ENCODE peak calls at places on chromosomes 1 and 21, in nine cellular contexts. One of them, this sample, is unnamed.

GRCh38 chr1:101444873-101445618 is 208.2 kb downstream of the S1PR1 start:
- DNase-seq in Kasumi-1: no peak
- DNase-seq in amygdala: no peak
- DNase-seq in endothelial cell: no peak
- DNase-seq in stimulated activated CD8-positive, alpha-beta memory T cell treated with anti-CD3 and anti-CD28 coated beads, Interleukin-4, amount 100 ng/mL, for 1 hour: no peak
- DNase-seq in EH: no peak
- DNase-seq in T-helper 17 cell: no peak
- DNase-seq in CD8-positive, alpha-beta memory T cell: no peak
- DNase-seq in effector memory CD8-positive, alpha-beta T cell: no peak
- DNase-seq in this sample: no peak

GRCh38 chr21:30638686-30639085 is 3.7 kb downstream of the KRTAP20-2 start:
- DNase-seq in Kasumi-1: no peak
- DNase-seq in amygdala: no peak
- DNase-seq in endothelial cell: no peak
- DNase-seq in stimulated activated CD8-positive, alpha-beta memory T cell treated with anti-CD3 and anti-CD28 coated beads, Interleukin-4, amount 100 ng/mL, for 1 hour: no peak
- DNase-seq in EH: no peak
- DNase-seq in T-helper 17 cell: no peak
- DNase-seq in CD8-positive, alpha-beta memory T cell: no peak
- DNase-seq in effector memory CD8-positive, alpha-beta T cell: no peak
- DNase-seq in this sample: no peak

GRCh38 chr1:210707300-210707699 is 378.6 kb downstream of the HHAT start:
- DNase-seq in Kasumi-1: no peak
- DNase-seq in amygdala: no peak
- DNase-seq in endothelial cell: no peak
- DNase-seq in stimulated activated CD8-positive, alpha-beta memory T cell treated with anti-CD3 and anti-CD28 coated beads, Interleukin-4, amount 100 ng/mL, for 1 hour: no peak
- DNase-seq in EH: peak
- DNase-seq in T-helper 17 cell: no peak
- DNase-seq in CD8-positive, alpha-beta memory T cell: no peak
- DNase-seq in effector memory CD8-positive, alpha-beta T cell: no peak
- DNase-seq in this sample: no peak

GRCh38 chr1:41294213-41294612 is 52.1 kb upstream of the SCMH1 start:
- DNase-seq in Kasumi-1: no peak
- DNase-seq in amygdala: no peak
- DNase-seq in endothelial cell: no peak
- DNase-seq in stimulated activated CD8-positive, alpha-beta memory T cell treated with anti-CD3 and anti-CD28 coated beads, Interleukin-4, amount 100 ng/mL, for 1 hour: no peak
- DNase-seq in EH: no peak
- DNase-seq in T-helper 17 cell: no peak
- DNase-seq in CD8-positive, alpha-beta memory T cell: no peak
- DNase-seq in effector memory CD8-positive, alpha-beta T cell: no peak
- DNase-seq in this sample: no peak

GRCh38 chr1:205076245-205076761 is 8.0 kb downstream of the TMEM81 start:
- DNase-seq in Kasumi-1: no peak
- DNase-seq in amygdala: no peak
- DNase-seq in endothelial cell: no peak
- DNase-seq in stimulated activated CD8-positive, alpha-beta memory T cell treated with anti-CD3 and anti-CD28 coated beads, Interleukin-4, amount 100 ng/mL, for 1 hour: no peak
- DNase-seq in EH: no peak
- DNase-seq in T-helper 17 cell: no peak
- DNase-seq in CD8-positive, alpha-beta memory T cell: no peak
- DNase-seq in effector memory CD8-positive, alpha-beta T cell: no peak
- DNase-seq in this sample: no peak

GRCh38 chr21:29939859-29940245 is at the start of gene GRIK1:
- DNase-seq in Kasumi-1: no peak
- DNase-seq in amygdala: peak
- DNase-seq in endothelial cell: no peak
- DNase-seq in stimulated activated CD8-positive, alpha-beta memory T cell treated with anti-CD3 and anti-CD28 coated beads, Interleukin-4, amount 100 ng/mL, for 1 hour: no peak
- DNase-seq in EH: no peak
- DNase-seq in T-helper 17 cell: no peak
- DNase-seq in CD8-positive, alpha-beta memory T cell: no peak
- DNase-seq in effector memory CD8-positive, alpha-beta T cell: no peak
- DNase-seq in this sample: no peak

GRCh38 chr1:244102471-244102870 is 51.4 kb downstream of the ZBTB18 start:
- DNase-seq in Kasumi-1: no peak
- DNase-seq in amygdala: no peak
- DNase-seq in endothelial cell: no peak
- DNase-seq in stimulated activated CD8-positive, alpha-beta memory T cell treated with anti-CD3 and anti-CD28 coated beads, Interleukin-4, amount 100 ng/mL, for 1 hour: no peak
- DNase-seq in EH: no peak
- DNase-seq in T-helper 17 cell: no peak
- DNase-seq in CD8-positive, alpha-beta memory T cell: no peak
- DNase-seq in effector memory CD8-positive, alpha-beta T cell: no peak
- DNase-seq in this sample: no peak

GRCh38 chr1:202656057-202656456 is 54.2 kb downstream of the SYT2 start:
- DNase-seq in Kasumi-1: no peak
- DNase-seq in amygdala: no peak
- DNase-seq in endothelial cell: peak
- DNase-seq in stimulated activated CD8-positive, alpha-beta memory T cell treated with anti-CD3 and anti-CD28 coated beads, Interleukin-4, amount 100 ng/mL, for 1 hour: no peak
- DNase-seq in EH: peak
- DNase-seq in T-helper 17 cell: no peak
- DNase-seq in CD8-positive, alpha-beta memory T cell: no peak
- DNase-seq in effector memory CD8-positive, alpha-beta T cell: no peak
- DNase-seq in this sample: no peak

GRCh38 chr1:14064649-14065442 is 364.9 kb downstream of the PRDM2 start:
- DNase-seq in Kasumi-1: no peak
- DNase-seq in amygdala: no peak
- DNase-seq in endothelial cell: no peak
- DNase-seq in stimulated activated CD8-positive, alpha-beta memory T cell treated with anti-CD3 and anti-CD28 coated beads, Interleukin-4, amount 100 ng/mL, for 1 hour: no peak
- DNase-seq in EH: no peak
- DNase-seq in T-helper 17 cell: no peak
- DNase-seq in CD8-positive, alpha-beta memory T cell: no peak
- DNase-seq in effector memory CD8-positive, alpha-beta T cell: no peak
- DNase-seq in this sample: no peak

GRCh38 chr1:24641646-24642151 is 1.4 kb upstream of the SRRM1 start:
- DNase-seq in Kasumi-1: peak
- DNase-seq in amygdala: no peak
- DNase-seq in endothelial cell: peak
- DNase-seq in stimulated activated CD8-positive, alpha-beta memory T cell treated with anti-CD3 and anti-CD28 coated beads, Interleukin-4, amount 100 ng/mL, for 1 hour: no peak
- DNase-seq in EH: peak
- DNase-seq in T-helper 17 cell: no peak
- DNase-seq in CD8-positive, alpha-beta memory T cell: peak
- DNase-seq in effector memory CD8-positive, alpha-beta T cell: peak
- DNase-seq in this sample: peak

GRCh38 chr1:16175610-16176553 is 20.0 kb upstream of the EPHA2 start:
- DNase-seq in Kasumi-1: no peak
- DNase-seq in amygdala: peak
- DNase-seq in endothelial cell: no peak
- DNase-seq in stimulated activated CD8-positive, alpha-beta memory T cell treated with anti-CD3 and anti-CD28 coated beads, Interleukin-4, amount 100 ng/mL, for 1 hour: no peak
- DNase-seq in EH: peak
- DNase-seq in T-helper 17 cell: no peak
- DNase-seq in CD8-positive, alpha-beta memory T cell: no peak
- DNase-seq in effector memory CD8-positive, alpha-beta T cell: no peak
- DNase-seq in this sample: no peak

GRCh38 chr21:46307625-46308024 is 16.0 kb downstream of the C21orf58 start:
- DNase-seq in Kasumi-1: no peak
- DNase-seq in amygdala: no peak
- DNase-seq in endothelial cell: no peak
- DNase-seq in stimulated activated CD8-positive, alpha-beta memory T cell treated with anti-CD3 and anti-CD28 coated beads, Interleukin-4, amount 100 ng/mL, for 1 hour: no peak
- DNase-seq in EH: peak
- DNase-seq in T-helper 17 cell: no peak
- DNase-seq in CD8-positive, alpha-beta memory T cell: no peak
- DNase-seq in effector memory CD8-positive, alpha-beta T cell: no peak
- DNase-seq in this sample: no peak

GRCh38 chr1:33641099-33641830 is 168.8 kb downstream of the ZSCAN20 start:
- DNase-seq in Kasumi-1: peak
- DNase-seq in amygdala: no peak
- DNase-seq in endothelial cell: peak
- DNase-seq in stimulated activated CD8-positive, alpha-beta memory T cell treated with anti-CD3 and anti-CD28 coated beads, Interleukin-4, amount 100 ng/mL, for 1 hour: no peak
- DNase-seq in EH: peak
- DNase-seq in T-helper 17 cell: no peak
- DNase-seq in CD8-positive, alpha-beta memory T cell: no peak
- DNase-seq in effector memory CD8-positive, alpha-beta T cell: no peak
- DNase-seq in this sample: no peak

GRCh38 chr1:213070399-213070798 is 19.4 kb downstream of the RPS6KC1 start:
- DNase-seq in Kasumi-1: peak
- DNase-seq in amygdala: no peak
- DNase-seq in endothelial cell: no peak
- DNase-seq in stimulated activated CD8-positive, alpha-beta memory T cell treated with anti-CD3 and anti-CD28 coated beads, Interleukin-4, amount 100 ng/mL, for 1 hour: no peak
- DNase-seq in EH: peak
- DNase-seq in T-helper 17 cell: no peak
- DNase-seq in CD8-positive, alpha-beta memory T cell: no peak
- DNase-seq in effector memory CD8-positive, alpha-beta T cell: no peak
- DNase-seq in this sample: peak

GRCh38 chr1:162168261-162168660 is 98.8 kb downstream of the NOS1AP start:
- DNase-seq in Kasumi-1: no peak
- DNase-seq in amygdala: no peak
- DNase-seq in endothelial cell: no peak
- DNase-seq in stimulated activated CD8-positive, alpha-beta memory T cell treated with anti-CD3 and anti-CD28 coated beads, Interleukin-4, amount 100 ng/mL, for 1 hour: no peak
- DNase-seq in EH: no peak
- DNase-seq in T-helper 17 cell: no peak
- DNase-seq in CD8-positive, alpha-beta memory T cell: no peak
- DNase-seq in effector memory CD8-positive, alpha-beta T cell: no peak
- DNase-seq in this sample: no peak

GRCh38 chr1:4218619-4219018 is 318.5 kb upstream of the C1orf174 start:
- DNase-seq in Kasumi-1: no peak
- DNase-seq in amygdala: no peak
- DNase-seq in endothelial cell: no peak
- DNase-seq in stimulated activated CD8-positive, alpha-beta memory T cell treated with anti-CD3 and anti-CD28 coated beads, Interleukin-4, amount 100 ng/mL, for 1 hour: no peak
- DNase-seq in EH: no peak
- DNase-seq in T-helper 17 cell: no peak
- DNase-seq in CD8-positive, alpha-beta memory T cell: no peak
- DNase-seq in effector memory CD8-positive, alpha-beta T cell: no peak
- DNase-seq in this sample: no peak

GRCh38 chr21:15848632-15849031 is 118.8 kb downstream of the USP25 start:
- DNase-seq in Kasumi-1: no peak
- DNase-seq in amygdala: no peak
- DNase-seq in endothelial cell: no peak
- DNase-seq in stimulated activated CD8-positive, alpha-beta memory T cell treated with anti-CD3 and anti-CD28 coated beads, Interleukin-4, amount 100 ng/mL, for 1 hour: no peak
- DNase-seq in EH: peak
- DNase-seq in T-helper 17 cell: no peak
- DNase-seq in CD8-positive, alpha-beta memory T cell: no peak
- DNase-seq in effector memory CD8-positive, alpha-beta T cell: no peak
- DNase-seq in this sample: no peak

GRCh38 chr1:47866631-47867446 is 130.3 kb downstream of the TRABD2B start:
- DNase-seq in Kasumi-1: no peak
- DNase-seq in amygdala: no peak
- DNase-seq in endothelial cell: no peak
- DNase-seq in stimulated activated CD8-positive, alpha-beta memory T cell treated with anti-CD3 and anti-CD28 coated beads, Interleukin-4, amount 100 ng/mL, for 1 hour: no peak
- DNase-seq in EH: no peak
- DNase-seq in T-helper 17 cell: no peak
- DNase-seq in CD8-positive, alpha-beta memory T cell: no peak
- DNase-seq in effector memory CD8-positive, alpha-beta T cell: no peak
- DNase-seq in this sample: no peak

GRCh38 chr21:45552696-45553391 is 10.6 kb upstream of the SLC19A1 start:
- DNase-seq in Kasumi-1: no peak
- DNase-seq in amygdala: no peak
- DNase-seq in endothelial cell: no peak
- DNase-seq in stimulated activated CD8-positive, alpha-beta memory T cell treated with anti-CD3 and anti-CD28 coated beads, Interleukin-4, amount 100 ng/mL, for 1 hour: no peak
- DNase-seq in EH: no peak
- DNase-seq in T-helper 17 cell: no peak
- DNase-seq in CD8-positive, alpha-beta memory T cell: no peak
- DNase-seq in effector memory CD8-positive, alpha-beta T cell: no peak
- DNase-seq in this sample: no peak

GRCh38 chr1:54381524-54381923 is 24.7 kb downstream of the SSBP3 start:
- DNase-seq in Kasumi-1: no peak
- DNase-seq in amygdala: no peak
- DNase-seq in endothelial cell: no peak
- DNase-seq in stimulated activated CD8-positive, alpha-beta memory T cell treated with anti-CD3 and anti-CD28 coated beads, Interleukin-4, amount 100 ng/mL, for 1 hour: no peak
- DNase-seq in EH: no peak
- DNase-seq in T-helper 17 cell: no peak
- DNase-seq in CD8-positive, alpha-beta memory T cell: no peak
- DNase-seq in effector memory CD8-positive, alpha-beta T cell: no peak
- DNase-seq in this sample: no peak

GRCh38 chr1:33094971-33095604 is 14.1 kb downstream of the AZIN2 start:
- DNase-seq in Kasumi-1: no peak
- DNase-seq in amygdala: peak
- DNase-seq in endothelial cell: peak
- DNase-seq in stimulated activated CD8-positive, alpha-beta memory T cell treated with anti-CD3 and anti-CD28 coated beads, Interleukin-4, amount 100 ng/mL, for 1 hour: no peak
- DNase-seq in EH: peak
- DNase-seq in T-helper 17 cell: no peak
- DNase-seq in CD8-positive, alpha-beta memory T cell: no peak
- DNase-seq in effector memory CD8-positive, alpha-beta T cell: no peak
- DNase-seq in this sample: no peak

GRCh38 chr1:247102381-247102780 is 1.8 kb downstream of the ZNF669 start:
- DNase-seq in Kasumi-1: no peak
- DNase-seq in amygdala: no peak
- DNase-seq in endothelial cell: no peak
- DNase-seq in stimulated activated CD8-positive, alpha-beta memory T cell treated with anti-CD3 and anti-CD28 coated beads, Interleukin-4, amount 100 ng/mL, for 1 hour: no peak
- DNase-seq in EH: peak
- DNase-seq in T-helper 17 cell: no peak
- DNase-seq in CD8-positive, alpha-beta memory T cell: no peak
- DNase-seq in effector memory CD8-positive, alpha-beta T cell: no peak
- DNase-seq in this sample: no peak

GRCh38 chr1:206693029-206693428 is 8.3 kb downstream of the MAPKAPK2 start:
- DNase-seq in Kasumi-1: no peak
- DNase-seq in amygdala: peak
- DNase-seq in endothelial cell: no peak
- DNase-seq in stimulated activated CD8-positive, alpha-beta memory T cell treated with anti-CD3 and anti-CD28 coated beads, Interleukin-4, amount 100 ng/mL, for 1 hour: no peak
- DNase-seq in EH: peak
- DNase-seq in T-helper 17 cell: no peak
- DNase-seq in CD8-positive, alpha-beta memory T cell: no peak
- DNase-seq in effector memory CD8-positive, alpha-beta T cell: no peak
- DNase-seq in this sample: no peak

GRCh38 chr1:209789245-209789644 is 4.9 kb upstream of the C1orf74 start:
- DNase-seq in Kasumi-1: no peak
- DNase-seq in amygdala: no peak
- DNase-seq in endothelial cell: no peak
- DNase-seq in stimulated activated CD8-positive, alpha-beta memory T cell treated with anti-CD3 and anti-CD28 coated beads, Interleukin-4, amount 100 ng/mL, for 1 hour: no peak
- DNase-seq in EH: no peak
- DNase-seq in T-helper 17 cell: no peak
- DNase-seq in CD8-positive, alpha-beta memory T cell: no peak
- DNase-seq in effector memory CD8-positive, alpha-beta T cell: no peak
- DNase-seq in this sample: no peak

GRCh38 chr1:117067528-117068370 is 7.6 kb downstream of the TTF2 start:
- DNase-seq in Kasumi-1: peak
- DNase-seq in amygdala: peak
- DNase-seq in endothelial cell: peak
- DNase-seq in stimulated activated CD8-positive, alpha-beta memory T cell treated with anti-CD3 and anti-CD28 coated beads, Interleukin-4, amount 100 ng/mL, for 1 hour: no peak
- DNase-seq in EH: peak
- DNase-seq in T-helper 17 cell: no peak
- DNase-seq in CD8-positive, alpha-beta memory T cell: no peak
- DNase-seq in effector memory CD8-positive, alpha-beta T cell: peak
- DNase-seq in this sample: no peak

GRCh38 chr1:164524810-164525209 is 34.2 kb upstream of the PBX1 start:
- DNase-seq in Kasumi-1: no peak
- DNase-seq in amygdala: no peak
- DNase-seq in endothelial cell: no peak
- DNase-seq in stimulated activated CD8-positive, alpha-beta memory T cell treated with anti-CD3 and anti-CD28 coated beads, Interleukin-4, amount 100 ng/mL, for 1 hour: no peak
- DNase-seq in EH: peak
- DNase-seq in T-helper 17 cell: no peak
- DNase-seq in CD8-positive, alpha-beta memory T cell: no peak
- DNase-seq in effector memory CD8-positive, alpha-beta T cell: no peak
- DNase-seq in this sample: no peak

GRCh38 chr1:154972517-154973343 is 1.8 kb upstream of the CKS1B start:
- DNase-seq in Kasumi-1: no peak
- DNase-seq in amygdala: peak
- DNase-seq in endothelial cell: peak
- DNase-seq in stimulated activated CD8-positive, alpha-beta memory T cell treated with anti-CD3 and anti-CD28 coated beads, Interleukin-4, amount 100 ng/mL, for 1 hour: no peak
- DNase-seq in EH: peak
- DNase-seq in T-helper 17 cell: no peak
- DNase-seq in CD8-positive, alpha-beta memory T cell: no peak
- DNase-seq in effector memory CD8-positive, alpha-beta T cell: no peak
- DNase-seq in this sample: no peak

GRCh38 chr1:30409476-30410152 is 313.8 kb downstream of the MATN1 start:
- DNase-seq in Kasumi-1: no peak
- DNase-seq in amygdala: no peak
- DNase-seq in endothelial cell: peak
- DNase-seq in stimulated activated CD8-positive, alpha-beta memory T cell treated with anti-CD3 and anti-CD28 coated beads, Interleukin-4, amount 100 ng/mL, for 1 hour: no peak
- DNase-seq in EH: peak
- DNase-seq in T-helper 17 cell: no peak
- DNase-seq in CD8-positive, alpha-beta memory T cell: no peak
- DNase-seq in effector memory CD8-positive, alpha-beta T cell: no peak
- DNase-seq in this sample: no peak

GRCh38 chr1:58570094-58570493 is 7.0 kb downstream of the TACSTD2 start:
- DNase-seq in Kasumi-1: no peak
- DNase-seq in amygdala: no peak
- DNase-seq in endothelial cell: no peak
- DNase-seq in stimulated activated CD8-positive, alpha-beta memory T cell treated with anti-CD3 and anti-CD28 coated beads, Interleukin-4, amount 100 ng/mL, for 1 hour: no peak
- DNase-seq in EH: no peak
- DNase-seq in T-helper 17 cell: no peak
- DNase-seq in CD8-positive, alpha-beta memory T cell: no peak
- DNase-seq in effector memory CD8-positive, alpha-beta T cell: no peak
- DNase-seq in this sample: no peak